ENCODE peak calls at places on chromosome 13, in four cellular contexts. H, R, Q and O are unnamed samples.

GRCh38 chr13:26459276-26460131 is 98.0 kb upstream of the WASF3 start:
- DNase-seq in H (no peak), R (peak; percentile 67), Q (peak; percentile 66), O (no peak)

GRCh38 chr13:54614729-54615128 is 1586.1 kb downstream of the OLFM4 start:
- DNase-seq in H (no peak), R (no peak), Q (no peak), O (no peak)

GRCh38 chr13:106432636-106433035 is 102.8 kb downstream of the EFNB2 start:
- DNase-seq in H (no peak), R (no peak), Q (no peak), O (no peak)

GRCh38 chr13:23671902-23672301 is 101.7 kb downstream of the TNFRSF19 start:
- DNase-seq in H (no peak), R (no peak), Q (no peak), O (no peak)

GRCh38 chr13:28964052-28964451 is 143.9 kb downstream of the MTUS2 start:
- DNase-seq in H (no peak), R (no peak), Q (no peak), O (no peak)

GRCh38 chr13:28574617-28575142 is 79.8 kb upstream of the FLT1 start:
- DNase-seq in H (no peak), R (no peak), Q (peak; percentile 28), O (peak; percentile 65)

GRCh38 chr13:25678398-25678797 is 306.6 kb downstream of the ATP8A2 start:
- DNase-seq in H (no peak), R (no peak), Q (no peak), O (no peak)

GRCh38 chr13:29852464-29853054 is 2.1 kb upstream of the UBL3 start:
- DNase-seq in H (no peak), R (no peak), Q (no peak), O (no peak)

GRCh38 chr13:60837806-60838205 is 440.8 kb downstream of the TDRD3 start:
- DNase-seq in H (no peak), R (no peak), Q (no peak), O (no peak)

GRCh38 chr13:28415994-28416411 is 78.9 kb downstream of the FLT1 start:
- DNase-seq in H (no peak), R (no peak), Q (no peak), O (no peak)

GRCh38 chr13:91372813-91373420 is 25.4 kb downstream of the MIR17HG start:
- DNase-seq in H (no peak), R (no peak), Q (no peak), O (no peak)

GRCh38 chr13:40063278-40063698 is 407.8 kb downstream of the COG6 start:
- DNase-seq in H (no peak), R (no peak), Q (no peak), O (no peak)

GRCh38 chr13:21075303-21076264 is 14.2 kb upstream of the LATS2 start:
- DNase-seq in H (no peak), R (peak; percentile 46), Q (peak; percentile 59), O (no peak)

GRCh38 chr13:65913173-65913572 is 1317.0 kb downstream of the PCDH9 start:
- DNase-seq in H (no peak), R (no peak), Q (no peak), O (no peak)

GRCh38 chr13:63501702-63502101 is 2086.1 kb upstream of the PCDH20 start:
- DNase-seq in H (no peak), R (no peak), Q (no peak), O (no peak)

GRCh38 chr13:75432045-75432444 is 49.9 kb downstream of the TBC1D4 start:
- DNase-seq in H (no peak), R (no peak), Q (no peak), O (no peak)

GRCh38 chr13:34294483-34295129 is 476.7 kb downstream of the RFC3 start:
- DNase-seq in H (no peak), R (no peak), Q (no peak), O (no peak)

GRCh38 chr13:106815545-106815944 is 247.6 kb upstream of the ARGLU1 start:
- DNase-seq in H (no peak), R (no peak), Q (no peak), O (no peak)

GRCh38 chr13:105073041-105073440 is 1462.4 kb downstream of the EFNB2 start:
- DNase-seq in H (no peak), R (no peak), Q (no peak), O (no peak)

GRCh38 chr13:23375007-23375971 is 58.2 kb downstream of the SACS start:
- DNase-seq in H (peak; percentile 73), R (peak; percentile 96), Q (peak; percentile 98), O (peak; percentile 86)

GRCh38 chr13:78709028-78709427 is 50.1 kb upstream of the OBI1 start:
- DNase-seq in H (no peak), R (no peak), Q (no peak), O (no peak)

GRCh38 chr13:108322206-108322824 is 52.8 kb downstream of the TNFSF13B start:
- DNase-seq in H (no peak), R (no peak), Q (no peak), O (no peak)

GRCh38 chr13:75417006-75417384 is 65.0 kb downstream of the TBC1D4 start:
- DNase-seq in H (no peak), R (no peak), Q (no peak), O (no peak)

GRCh38 chr13:81078048-81078447 is 737.1 kb upstream of the SPRY2 start:
- DNase-seq in H (no peak), R (no peak), Q (no peak), O (no peak)

GRCh38 chr13:102128216-102128800 is 273.5 kb downstream of the FGF14 start:
- DNase-seq in H (no peak), R (no peak), Q (no peak), O (no peak)

GRCh38 chr13:30600470-30600869 is 17.2 kb upstream of the USPL1 start:
- DNase-seq in H (no peak), R (no peak), Q (no peak), O (no peak)

GRCh38 chr13:51585234-51585672 is 991 bp downstream of the WDFY2 start:
- DNase-seq in H (no peak), R (no peak), Q (no peak), O (no peak)

GRCh38 chr13:63455938-63456337 is 2040.3 kb upstream of the PCDH20 start:
- DNase-seq in H (no peak), R (no peak), Q (no peak), O (no peak)

GRCh38 chr13:106143392-106143791 is 392.1 kb downstream of the EFNB2 start:
- DNase-seq in H (no peak), R (no peak), Q (no peak), O (no peak)

GRCh38 chr13:72129117-72129516 is 262.1 kb upstream of the DACH1 start:
- DNase-seq in H (no peak), R (no peak), Q (no peak), O (no peak)

GRCh38 chr13:106373304-106373988 is 162.0 kb downstream of the EFNB2 start:
- DNase-seq in H (no peak), R (no peak), Q (no peak), O (no peak)

GRCh38 chr13:66714795-66715194 is 515.3 kb downstream of the PCDH9 start:
- DNase-seq in H (no peak), R (no peak), Q (no peak), O (no peak)

GRCh38 chr13:42064259-42064658 is 15.8 kb downstream of the DGKH start:
- DNase-seq in H (no peak), R (peak; percentile 18), Q (no peak), O (no peak)

GRCh38 chr13:19663416-19663979 is 30.0 kb downstream of the MPHOSPH8 start:
- DNase-seq in H (no peak), R (no peak), Q (no peak), O (no peak)

GRCh38 chr13:39840201-39840600 is 184.7 kb downstream of the COG6 start:
- DNase-seq in H (no peak), R (no peak), Q (no peak), O (no peak)

GRCh38 chr13:24127116-24127631 is 33.3 kb upstream of the SPATA13 start:
- DNase-seq in H (no peak), R (no peak), Q (no peak), O (no peak)

GRCh38 chr13:70253834-70254233 is 145.6 kb upstream of the KLHL1 start:
- DNase-seq in H (no peak), R (no peak), Q (no peak), O (no peak)

GRCh38 chr13:66492479-66492878 is 737.7 kb downstream of the PCDH9 start:
- DNase-seq in H (no peak), R (no peak), Q (no peak), O (no peak)

GRCh38 chr13:112159575-112160547 is 92.9 kb downstream of the SOX1 start:
- DNase-seq in H (no peak), R (no peak), Q (no peak), O (no peak)
- H3K4me1 ChIP-seq in H (no peaks in the 10 kb centered on the region), R (no peaks in the 10 kb centered on the region), Q (no peaks in the 10 kb centered on the region), O (no peaks in the 10 kb centered on the region)

DNA sequence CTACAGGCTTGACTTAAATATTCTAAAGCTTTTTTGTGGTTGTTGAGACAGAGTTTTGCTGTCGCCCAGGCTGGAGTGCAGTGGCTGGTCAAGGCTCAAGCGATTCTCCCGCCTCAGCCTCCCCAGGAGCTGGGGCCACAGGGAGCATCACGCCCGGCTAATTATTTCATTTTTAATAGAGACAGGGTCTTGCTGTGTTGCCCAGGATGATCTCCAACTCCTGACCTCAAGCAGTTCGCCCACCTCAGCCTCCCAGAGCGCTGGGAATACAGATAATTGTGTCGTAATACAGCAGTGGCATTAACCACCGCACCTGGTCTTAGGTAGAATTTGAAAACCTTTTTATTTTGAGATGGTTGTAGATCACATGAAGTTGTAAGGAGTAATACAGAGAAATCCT is 1.5 kb upstream of the DCUN1D2 start:
- DNase-seq in H (no peak), R (no peak), Q (no peak), O (no peak)
- H3K27ac ChIP-seq in H (peak overlapping the region; percentile 82), R (peak overlapping the region; percentile 88), Q (peak overlapping the region; percentile 98), O (peak overlapping the region; percentile 72)

GRCh38 chr13:113647351-113648217 is 10.4 kb downstream of the ATP4B start:
- DNase-seq in H (peak; percentile 60), R (peak; percentile 76), Q (peak; percentile 89), O (peak; percentile 74)

GRCh38 chr13:113645329-113645728 is 12.7 kb downstream of the ATP4B start:
- DNase-seq in H (no peak), R (no peak), Q (no peak), O (no peak)

GRCh38 chr13:113646376-113646775 is 11.6 kb downstream of the ATP4B start:
- DNase-seq in H (no peak), R (no peak), Q (peak; percentile 16), O (no peak)

GRCh38 chr13:113648218-113648615 is 9.8 kb downstream of the ATP4B start:
- DNase-seq in H (no peak), R (no peak), Q (peak; percentile 8), O (no peak)

GRCh38 chr13:113646921-113647340 is 11.1 kb downstream of the ATP4B start:
- DNase-seq in H (no peak), R (no peak), Q (no peak), O (no peak)
- H3K4me1 ChIP-seq in H (peaks cover 18% of the 10 kb centered on the region), R (peaks cover 4% of the 10 kb centered on the region), Q (peaks cover 13% of the 10 kb centered on the region), O (no peaks in the 10 kb centered on the region)

DNA sequence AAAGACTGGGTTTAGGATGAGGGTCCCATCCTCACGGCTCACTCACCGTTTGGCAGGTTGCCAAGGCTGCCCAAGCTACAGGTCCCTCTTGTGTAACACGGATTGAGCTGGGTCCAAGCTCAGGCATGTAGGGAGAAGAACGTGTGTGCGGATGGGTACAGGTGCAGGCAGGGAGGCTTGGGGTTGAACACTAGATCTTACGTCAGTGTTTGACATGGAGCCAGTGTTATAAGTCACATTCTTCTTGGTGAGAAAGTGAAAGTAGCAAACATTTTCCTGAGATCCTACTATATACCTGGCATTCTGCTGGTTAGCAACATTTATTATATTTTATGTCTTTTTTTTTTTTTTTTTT is 136.8 kb upstream of the RNF113B start:
- DNase-seq in H (no peak), R (no peak), Q (no peak), O (no peak)
- H3K27ac ChIP-seq in H (no peak overlapping the region), R (no peak overlapping the region), Q (no peak overlapping the region), O (no peak overlapping the region)